ENCODE peak calls at places on chromosomes 3 and 15, in five cellular contexts. N is uterus, X is endothelial cell of umbilical vein, M is neural progenitor cell, H is pancreas. W is an unnamed sample.

GRCh38 chr15:78366342-78366741 is 26.2 kb downstream of the CRABP1 start:
- DNase-seq in M (no peak), H (no peak), N (no peak), X (no peak), W (no peak)

GRCh38 chr15:64099379-64099778 is 3.6 kb downstream of the SNX1 start:
- DNase-seq in N (no peak), H (no peak), M (no peak), X (no peak), W (no peak)

GRCh38 chr3:64399205-64399800 is 174.0 kb upstream of the PRICKLE2 start:
- DNase-seq in H (no peak), X (peak; percentile 77), M (peak; percentile 67), N (peak; percentile 28), W (no peak)

GRCh38 chr3:99498544-99499234 is 139.7 kb upstream of the COL8A1 start:
- DNase-seq in X (no peak), H (no peak), M (no peak), N (no peak), W (no peak)

GRCh38 chr3:184361532-184361931 is at the start of the genes CLCN2 and POLR2H:
- DNase-seq in X (peak; percentile 55), M (peak; percentile 93), H (peak; percentile 87), N (peak; percentile 71), W (peak; percentile 68)

GRCh38 chr15:60494108-60494507 is 15.2 kb upstream of the ICE2 start:
- DNase-seq in X (no peak), H (no peak), M (no peak), N (no peak), W (no peak)

GRCh38 chr3:81851166-81851565 is 89.7 kb upstream of the GBE1 start:
- DNase-seq in H (no peak), N (no peak), M (no peak), X (no peak), W (no peak)

GRCh38 chr15:65085990-65086679 is 9.6 kb downstream of the KBTBD13 start:
- DNase-seq in H (peak; percentile 59), M (peak; percentile 71), N (no peak), X (peak; percentile 18), W (no peak)

GRCh38 chr15:50051811-50052419 is 67.1 kb downstream of the ATP8B4 start:
- DNase-seq in H (no peak), N (peak; percentile 60), M (peak; percentile 62), X (peak; percentile 50), W (peak; percentile 64)

GRCh38 chr15:91468861-91469260 is 368.8 kb downstream of the SV2B start:
- DNase-seq in H (no peak), X (no peak), M (peak; percentile 26), N (no peak), W (no peak)

GRCh38 chr3:99633887-99634558 is 4.4 kb upstream of the COL8A1 start:
- DNase-seq in H (no peak), M (no peak), X (peak; percentile 55), N (no peak), W (no peak)

GRCh38 chr3:195882002-195882441 is 26.3 kb downstream of the TNK2 start:
- DNase-seq in M (no peak), H (no peak), X (no peak), N (no peak), W (no peak)

GRCh38 chr3:22297436-22297835 is 546.4 kb upstream of the ZNF385D start:
- DNase-seq in N (no peak), M (no peak), X (no peak), H (no peak), W (no peak)

GRCh38 chr3:12706504-12707253 is 42.8 kb upstream of the RAF1 start:
- DNase-seq in M (peak; percentile 75), H (no peak), N (peak; percentile 24), X (peak; percentile 74), W (peak; percentile 52)

GRCh38 chr15:72248514-72248913 is 17.5 kb upstream of the PKM start:
- DNase-seq in N (no peak), M (no peak), X (no peak), H (no peak), W (no peak)

GRCh38 chr3:154122912-154123559 is 1.8 kb downstream of the ARHGEF26 start:
- DNase-seq in X (peak; percentile 50), H (no peak), M (no peak), N (peak; percentile 15), W (no peak)

GRCh38 chr3:73481888-73482287 is 142.9 kb downstream of the PDZRN3 start:
- DNase-seq in H (no peak), N (no peak), X (no peak), M (no peak), W (no peak)

GRCh38 chr15:25700916-25701315 is 162.2 kb downstream of the ATP10A start:
- DNase-seq in X (no peak), M (no peak), H (no peak), N (no peak), W (no peak)

GRCh38 chr15:33132722-33133345 is 61.7 kb downstream of the FMN1 start:
- DNase-seq in N (no peak), M (peak; percentile 64), H (no peak), X (peak; percentile 68), W (no peak)

GRCh38 chr3:194308635-194309213 is 42.4 kb downstream of the CPN2 start:
- DNase-seq in X (peak; percentile 48), H (peak; percentile 5), N (no peak), M (no peak), W (no peak)

GRCh38 chr3:185153861-185154629 is 1.2 kb upstream of the C3orf70 start:
- DNase-seq in N (no peak), M (peak; percentile 38), H (no peak), X (no peak), W (no peak)

GRCh38 chr3:64166584-64167155 is 58.6 kb downstream of the PRICKLE2 start:
- DNase-seq in X (no peak), M (peak; percentile 71), N (no peak), H (no peak), W (no peak)

GRCh38 chr3:130839815-130840214 is 54.1 kb upstream of the ATP2C1 start:
- DNase-seq in N (no peak), H (no peak), M (no peak), X (no peak), W (no peak)

GRCh38 chr3:5250467-5251195 is 63.1 kb downstream of the EDEM1 start:
- DNase-seq in X (no peak), N (no peak), H (no peak), M (no peak), W (no peak)

GRCh38 chr15:69730281-69731235 is 277.9 kb downstream of the RPLP1 start:
- DNase-seq in X (peak; percentile 29), N (no peak), M (no peak), H (no peak), W (no peak)

GRCh38 chr15:75195766-75196241 is 5.9 kb upstream of the C15orf39 start:
- DNase-seq in X (no peak), N (peak; percentile 33), M (peak; percentile 11), H (no peak), W (no peak)

GRCh38 chr3:133754973-133755828 is 9.0 kb downstream of the TF start:
- DNase-seq in M (no peak), N (no peak), X (no peak), H (no peak), W (no peak)

GRCh38 chr3:4426782-4427344 is 40.2 kb downstream of the SUMF1 start:
- DNase-seq in M (no peak), H (no peak), N (no peak), X (peak; percentile 46), W (no peak)

GRCh38 chr15:47507221-47507985 is 209.9 kb upstream of the SEMA6D start:
- DNase-seq in N (no peak), H (no peak), M (no peak), X (no peak), W (no peak)

GRCh38 chr15:24772709-24773373 is 97.3 kb downstream of the NPAP1 start:
- DNase-seq in M (peak; percentile 92), N (peak; percentile 51), X (peak; percentile 81), H (peak; percentile 91), W (peak; percentile 70)

DNA sequence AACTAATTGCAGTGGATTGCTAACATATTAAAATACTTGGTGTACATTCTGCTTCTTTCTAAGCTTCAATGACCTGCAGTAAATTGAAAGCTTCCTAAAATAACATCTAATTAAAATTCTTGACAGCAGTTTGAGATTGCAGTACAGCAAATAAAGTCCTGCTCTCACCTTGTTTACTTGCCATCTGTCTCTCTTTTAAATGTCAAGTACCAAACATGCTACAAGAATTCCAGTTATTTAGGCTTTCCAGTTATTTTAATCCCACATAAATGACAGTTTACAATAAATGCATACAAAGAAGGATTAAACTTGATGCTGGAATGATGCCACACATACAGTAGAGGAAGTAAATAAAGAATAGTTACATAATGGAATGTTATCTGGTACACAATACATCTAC is 33.2 kb downstream of the CBLB start:
- DNase-seq in N (no peak), X (no peak), M (no peak), H (no peak), W (no peak)
- H3K4me1 ChIP-seq in N (no peaks in the 10 kb centered on the region), X (peaks cover 2% of the 10 kb centered on the region), M (peaks cover 14% of the 10 kb centered on the region), H (peaks cover 11% of the 10 kb centered on the region), W (peaks cover 67% of the 10 kb centered on the region)

DNA sequence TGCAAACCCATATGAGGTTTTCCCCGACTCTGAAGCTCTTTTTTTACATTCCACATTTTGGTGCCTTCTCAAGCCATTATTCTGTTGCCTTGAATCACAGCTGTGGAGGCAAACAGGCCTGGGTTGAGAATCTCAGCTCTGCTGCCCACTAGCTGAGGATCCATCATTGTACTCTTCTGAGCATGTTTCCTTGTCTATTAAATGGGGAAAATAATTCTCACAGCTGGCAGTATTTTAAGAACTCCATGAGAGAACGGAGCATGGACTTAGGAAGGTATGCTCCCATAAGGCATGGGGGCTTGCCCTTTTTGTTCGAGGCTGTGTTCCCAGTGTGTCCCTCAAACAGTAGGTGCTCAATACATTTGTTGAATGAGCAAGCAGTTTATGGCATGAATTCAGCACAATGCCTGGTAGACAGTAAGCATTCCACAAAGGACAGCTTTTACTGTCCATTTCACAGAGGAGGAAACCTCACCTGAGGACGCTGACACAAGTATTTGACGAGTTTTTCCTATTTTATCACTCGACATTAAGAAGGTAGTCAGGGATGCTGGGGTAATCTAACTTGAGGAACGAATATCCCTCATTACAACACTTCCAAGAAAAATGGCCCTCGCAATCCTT is 2.2 kb upstream of the PTPRG start:
- DNase-seq in N (no peak), M (no peak), H (no peak), X (no peak), W (no peak)
- TF ChIP-seq CTCF in N (no peak), M (no peak), H (no peak), X (peak; percentile 14), W (no peak)

DNA sequence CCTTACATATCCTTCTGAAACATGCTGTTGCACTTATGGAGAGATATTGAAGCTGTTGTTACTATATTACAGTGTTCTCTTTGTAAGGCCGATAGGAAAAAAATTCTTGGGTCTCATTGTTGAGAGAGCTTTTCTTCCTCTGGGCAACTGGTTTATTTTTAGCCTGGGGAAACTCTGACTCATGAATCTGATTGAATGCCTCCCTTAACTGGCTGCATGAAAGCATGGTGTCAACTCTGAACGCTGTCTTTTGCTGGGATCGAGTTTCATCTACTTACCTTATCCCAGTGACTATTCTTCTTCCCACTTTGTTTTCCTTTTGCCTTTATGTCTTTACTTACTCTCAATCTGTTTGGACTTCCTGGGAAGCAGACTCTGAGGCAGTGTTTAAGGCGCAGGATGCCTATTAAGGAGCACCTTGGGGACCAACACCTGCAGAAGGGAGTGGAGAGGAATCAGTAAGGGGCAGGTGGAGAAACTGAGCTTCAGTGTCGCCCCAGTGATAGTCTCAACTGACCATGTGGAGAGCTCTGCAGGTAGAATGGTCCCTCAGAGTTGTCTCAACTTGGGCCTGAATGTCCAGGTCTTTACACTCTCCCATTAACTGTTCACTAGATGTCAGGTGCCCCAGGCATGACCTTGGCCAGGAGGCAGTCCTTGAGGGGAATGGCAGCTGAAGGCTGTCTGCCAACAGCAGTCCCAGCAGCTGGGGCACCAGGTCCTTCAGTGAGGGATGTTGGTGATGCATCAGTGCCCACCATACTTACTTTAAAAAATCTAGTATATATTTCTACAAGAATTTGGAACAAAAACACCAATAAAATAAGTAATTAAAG is 88.9 kb upstream of the CCNL1 start:
- DNase-seq in N (no peak), X (peak; percentile 94), M (peak; percentile 17), H (peak; percentile 41), W (peak; percentile 72)
- H3K27ac ChIP-seq in N (peak overlapping the region; percentile 48), X (peak overlapping the region; percentile 39), M (no peak overlapping the region), H (no peak overlapping the region), W (peak overlapping the region; percentile 76)

GRCh38 chr15:55283295-55284147 is 6.1 kb downstream of the RAB27A start:
- DNase-seq in N (no peak), M (no peak), H (no peak), X (no peak), W (no peak)
- H3K4me1 ChIP-seq in N (no peaks in the 10 kb centered on the region), M (no peaks in the 10 kb centered on the region), H (peaks cover 48% of the 10 kb centered on the region), X (peaks cover 34% of the 10 kb centered on the region), W (peaks cover 6% of the 10 kb centered on the region)

W was measured in heart right ventricle.